ENCODE peak calls at places on chromosome 21, in six cellular contexts. S is colonic mucosa, W is lung, T is heart left ventricle, Y is pancreas, F is left lung. A is an unnamed sample.

GRCh38 chr21:45460011-45460565 is 55.1 kb downstream of the COL18A1 start:
- DNase-seq in S (no peak), W (no peak), T (peak; percentile 55), Y (no peak), F (peak; percentile 72), A (no peak)

GRCh38 chr21:29351691-29352090 is 53.0 kb downstream of the BACH1 start:
- DNase-seq in S (no peak), W (peak; percentile 40), T (no peak), Y (peak; percentile 41), F (no peak), A (no peak)

GRCh38 chr21:38448619-38449186 is 49.6 kb downstream of the ERG start:
- DNase-seq in S (no peak), W (no peak), T (no peak), Y (no peak), F (no peak), A (no peak)

GRCh38 chr21:31656199-31657095 is 3.0 kb upstream of the SOD1 start:
- DNase-seq in S (no peak), W (no peak), T (no peak), Y (no peak), F (no peak), A (no peak)

GRCh38 chr21:36429672-36430546 is 44.7 kb downstream of the CHAF1B start:
- DNase-seq in S (peak; percentile 32), W (peak; percentile 69), T (peak; percentile 84), Y (peak; percentile 88), F (peak; percentile 84), A (peak; percentile 68)

GRCh38 chr21:36810443-36810842 is 111.5 kb downstream of the SIM2 start:
- DNase-seq in S (no peak), W (no peak), T (no peak), Y (no peak), F (no peak), A (no peak)

GRCh38 chr21:36428789-36429671 is 43.8 kb downstream of the CHAF1B start:
- DNase-seq in S (no peak), W (no peak), T (no peak), Y (no peak), F (no peak), A (no peak)

GRCh38 chr21:38679531-38679930 is 126.2 kb upstream of the ETS2 start:
- DNase-seq in S (no peak), W (no peak), T (no peak), Y (no peak), F (no peak), A (no peak)

GRCh38 chr21:38171723-38172344 is 85.0 kb upstream of the KCNJ15 start:
- DNase-seq in S (no peak), W (no peak), T (no peak), Y (peak; percentile 27), F (peak; percentile 50), A (no peak)

GRCh38 chr21:33801424-33802405 is 113.9 kb downstream of the ATP5PO start:
- DNase-seq in S (no peak), W (no peak), T (no peak), Y (peak; percentile 53), F (no peak), A (no peak)

GRCh38 chr21:28521932-28522826 is 470.5 kb downstream of the LTN1 start:
- DNase-seq in S (no peak), W (no peak), T (no peak), Y (no peak), F (no peak), A (no peak)

GRCh38 chr21:31173881-31174555 is 135.7 kb upstream of the KRTAP19-8 start:
- DNase-seq in S (no peak), W (no peak), T (peak; percentile 58), Y (no peak), F (no peak), A (peak; percentile 33)

GRCh38 chr21:35291963-35292627 is 243.0 kb upstream of the RUNX1 start:
- DNase-seq in S (no peak), W (no peak), T (no peak), Y (no peak), F (no peak), A (no peak)

GRCh38 chr21:15692711-15693110 is 37.1 kb upstream of the USP25 start:
- DNase-seq in S (no peak), W (no peak), T (no peak), Y (no peak), F (no peak), A (no peak)

GRCh38 chr21:39385299-39386145 is 36.6 kb upstream of the HMGN1 start:
- DNase-seq in S (peak; percentile 90), W (peak; percentile 78), T (peak; percentile 90), Y (peak; percentile 96), F (peak; percentile 92), A (peak; percentile 95)

GRCh38 chr21:40689816-40690215 is 157.1 kb downstream of the DSCAM start:
- DNase-seq in S (no peak), W (no peak), T (no peak), Y (no peak), F (no peak), A (no peak)

GRCh38 chr21:34524671-34525601 is 12.9 kb upstream of the KCNE1 start:
- DNase-seq in S (no peak), W (no peak), T (no peak), Y (no peak), F (no peak), A (no peak)

GRCh38 chr21:17799414-17800164 is 19.6 kb downstream of the C21orf91 start:
- DNase-seq in S (no peak), W (no peak), T (no peak), Y (no peak), F (no peak), A (no peak)

GRCh38 chr21:45612096-45613019 is 31.2 kb upstream of the PCBP3 start:
- DNase-seq in S (no peak), W (no peak), T (no peak), Y (no peak), F (no peak), A (no peak)

GRCh38 chr21:32800056-32800455 is 28.5 kb upstream of the PAXBP1 start:
- DNase-seq in S (no peak), W (no peak), T (no peak), Y (no peak), F (no peak), A (no peak)

GRCh38 chr21:31470896-31471694 is 127.0 kb upstream of the TIAM1 start:
- DNase-seq in S (no peak), W (no peak), T (no peak), Y (no peak), F (no peak), A (no peak)

GRCh38 chr21:38675450-38675849 is 130.3 kb upstream of the ETS2 start:
- DNase-seq in S (no peak), W (no peak), T (no peak), Y (no peak), F (no peak), A (no peak)

GRCh38 chr21:18493420-18493819 is 89.8 kb upstream of the TMPRSS15 start:
- DNase-seq in S (no peak), W (no peak), T (no peak), Y (no peak), F (no peak), A (no peak)

GRCh38 chr21:38825269-38825668 is 19.5 kb downstream of the ETS2 start:
- DNase-seq in S (peak; percentile 17), W (no peak), T (no peak), Y (no peak), F (no peak), A (no peak)

GRCh38 chr21:28240586-28240985 is 752.1 kb downstream of the LTN1 start:
- DNase-seq in S (no peak), W (no peak), T (no peak), Y (no peak), F (no peak), A (no peak)

GRCh38 chr21:46559291-46559983 is 45.4 kb downstream of the S100B start:
- DNase-seq in S (no peak), W (no peak), T (no peak), Y (no peak), F (no peak), A (no peak)

GRCh38 chr21:45256021-45256911 is 31.4 kb downstream of the POFUT2 start:
- DNase-seq in S (no peak), W (no peak), T (no peak), Y (peak; percentile 4), F (peak; percentile 58), A (no peak)

GRCh38 chr21:38244885-38245869 is 11.6 kb upstream of the KCNJ15 start:
- DNase-seq in S (no peak), W (no peak), T (no peak), Y (no peak), F (no peak), A (no peak)

DNA sequence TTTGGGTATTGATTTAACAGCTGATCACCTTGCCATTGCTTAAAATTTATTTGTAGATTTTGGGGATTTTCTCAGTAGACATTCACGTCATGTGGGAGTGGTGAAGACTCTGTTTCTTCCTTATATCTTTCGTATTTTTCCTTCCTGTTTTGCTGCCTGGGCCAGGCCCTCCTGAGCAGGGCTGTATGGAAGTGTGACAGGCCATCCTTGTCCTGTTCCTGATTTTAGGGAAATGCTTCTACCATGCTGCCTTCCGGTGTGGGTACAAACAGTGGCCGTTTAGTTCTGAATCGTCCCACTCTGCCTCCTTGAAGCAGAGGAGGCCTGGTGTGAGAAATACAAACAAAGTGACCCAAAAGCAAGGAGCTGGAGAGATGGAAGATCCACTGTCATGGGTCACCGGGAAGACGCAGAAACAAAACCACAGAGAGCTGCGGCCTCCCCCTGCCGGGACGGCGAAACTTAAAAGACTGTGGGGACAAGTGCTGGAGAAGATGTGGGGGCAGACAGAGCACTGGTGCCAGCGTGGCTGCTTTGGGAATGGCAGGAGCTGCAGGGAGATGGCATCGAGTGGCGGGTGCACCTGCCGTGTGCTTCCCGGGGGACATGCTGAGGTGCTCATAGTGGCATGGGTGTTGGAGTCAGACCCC is 7.7 kb downstream of the AGPAT3 start:
- DNase-seq in S (no peak), W (no peak), T (no peak), Y (no peak), F (no peak), A (no peak)
- H3K4me1 ChIP-seq in S (peaks cover 8% of the 10 kb centered on the region), W (no peaks in the 10 kb centered on the region), T (peaks cover 60% of the 10 kb centered on the region), Y (peaks cover 6% of the 10 kb centered on the region), F (peaks cover 42% of the 10 kb centered on the region), A (peaks cover 15% of the 10 kb centered on the region)

GRCh38 chr21:20802631-20803260 is 195.5 kb upstream of the NCAM2 start:
- DNase-seq in S (no peak), W (no peak), T (no peak), Y (no peak), F (no peak), A (no peak)
- H3K9me3 ChIP-seq in S (no peaks in the 10 kb centered on the region), W (no peaks in the 10 kb centered on the region), T (no peaks in the 10 kb centered on the region), Y (no peaks in the 10 kb centered on the region), F (no peaks in the 10 kb centered on the region), A (no peaks in the 10 kb centered on the region)

DNA sequence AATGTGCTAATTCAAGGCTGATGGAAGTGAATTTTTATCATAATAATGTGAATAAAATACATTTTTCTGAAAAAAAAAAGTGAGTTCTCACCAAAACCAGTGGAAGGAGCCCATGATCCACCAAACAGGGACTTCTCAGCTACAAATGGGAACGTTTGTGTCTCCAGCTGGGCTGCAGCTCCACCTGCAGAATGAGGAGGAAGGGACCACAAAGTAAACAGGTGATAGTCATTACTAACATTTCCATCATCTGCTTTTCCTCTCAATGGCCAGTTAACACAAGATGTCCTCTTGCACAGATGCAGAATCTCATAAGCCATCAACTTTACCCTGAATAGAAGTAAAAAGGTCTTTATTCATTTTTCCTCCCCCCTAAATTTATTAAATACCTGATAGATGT is 246.2 kb downstream of the MRPL39 start:
- DNase-seq in S (no peak), W (no peak), T (no peak), Y (no peak), F (no peak), A (no peak)
- TF ChIP-seq CTCF in S (no peak), W (no peak), T (no peak), Y (no peak), F (no peak), A (no peak)

GRCh38 chr21:42221581-42222345 is 2.8 kb downstream of the ABCG1 start:
- DNase-seq in S (no peak), W (no peak), T (no peak), Y (no peak), F (no peak), A (no peak)
- H3K4me1 ChIP-seq in S (peaks cover 6% of the 10 kb centered on the region), W (peaks cover 3% of the 10 kb centered on the region), T (peaks cover 33% of the 10 kb centered on the region), Y (no peaks in the 10 kb centered on the region), F (peaks cover 51% of the 10 kb centered on the region), A (peaks cover 33% of the 10 kb centered on the region)

A was measured in mucosa of descending colon.